ENCODE peak calls at places on chromosome 6, in seven cellular contexts. T is activated CD4-positive, alpha-beta T cell treated with anti-CD3 and anti-CD28 coated beads, Interleukin-2, amount 50 U/mL, for 24 hours; P is T-helper 17 cell; G is RPMI8226; S is A549; D is LoVo; C is GM23248. X is an unnamed sample.

GRCh38 chr6:135075018-135075417 is 20.4 kb upstream of the HBS1L start:
- DNase-seq in T (no peak), P (no peak), G (no peak), S (no peak), D (no peak), C (no peak), X (no peak)

GRCh38 chr6:11803596-11803981 is 25.0 kb upstream of the ADTRP start:
- DNase-seq in T (no peak), P (no peak), G (no peak), S (no peak), D (no peak), C (no peak), X (no peak)

GRCh38 chr6:47810885-47811284 is 29.1 kb downstream of the OPN5 start:
- DNase-seq in T (no peak), P (no peak), G (no peak), S (no peak), D (no peak), C (no peak), X (peak)

GRCh38 chr6:169041078-169041477 is 212.6 kb downstream of the THBS2 start:
- DNase-seq in T (no peak), P (no peak), G (no peak), S (no peak), D (no peak), C (no peak), X (no peak)

GRCh38 chr6:159606786-159607185 is 86.3 kb downstream of the SOD2 start:
- DNase-seq in T (no peak), P (no peak), G (no peak), S (no peak), D (no peak), C (peak), X (no peak)

GRCh38 chr6:25014806-25015560 is 79.2 kb upstream of the RIPOR2 start:
- DNase-seq in T (no peak), P (peak), G (no peak), S (no peak), D (no peak), C (peak), X (peak)

GRCh38 chr6:22003219-22003779 is 293.5 kb downstream of the PRL start:
- DNase-seq in T (no peak), P (no peak), G (no peak), S (no peak), D (no peak), C (peak), X (no peak)

GRCh38 chr6:159100789-159101182 is 56.0 kb upstream of the TAGAP start:
- DNase-seq in T (no peak), P (no peak), G (no peak), S (no peak), D (no peak), C (no peak), X (no peak)

GRCh38 chr6:79946773-79947190 is 571 bp downstream of the ELOVL4 start:
- DNase-seq in T (no peak), P (peak), G (peak), S (peak), D (no peak), C (peak), X (peak)

GRCh38 chr6:38133932-38134703 is 314.6 kb downstream of the ZFAND3 start:
- DNase-seq in T (no peak), P (no peak), G (no peak), S (no peak), D (no peak), C (no peak), X (no peak)

GRCh38 chr6:25428758-25429317 is 149.7 kb downstream of the CARMIL1 start:
- DNase-seq in T (no peak), P (no peak), G (no peak), S (no peak), D (no peak), C (no peak), X (no peak)

GRCh38 chr6:152277826-152278247 is 359.3 kb downstream of the SYNE1 start:
- DNase-seq in T (no peak), P (no peak), G (no peak), S (no peak), D (no peak), C (no peak), X (no peak)

GRCh38 chr6:131581523-131581922 is 8.5 kb downstream of the ARG1 start:
- DNase-seq in T (no peak), P (no peak), G (no peak), S (no peak), D (no peak), C (no peak), X (no peak)

GRCh38 chr6:136435096-136435495 is 115.1 kb downstream of the MAP7 start:
- DNase-seq in T (no peak), P (no peak), G (no peak), S (no peak), D (no peak), C (no peak), X (no peak)

GRCh38 chr6:123226398-123226797 is 230.4 kb downstream of the CLVS2 start:
- DNase-seq in T (no peak), P (no peak), G (no peak), S (no peak), D (no peak), C (no peak), X (no peak)

GRCh38 chr6:109788687-109789086 is 97.6 kb downstream of the FIG4 start:
- DNase-seq in T (no peak), P (no peak), G (no peak), S (no peak), D (no peak), C (peak), X (no peak)

GRCh38 chr6:162852810-162853577 is 125.2 kb downstream of the PACRG start:
- DNase-seq in T (no peak), P (no peak), G (no peak), S (no peak), D (no peak), C (no peak), X (no peak)

GRCh38 chr6:9266741-9267140 is 831.4 kb upstream of the SLC35B3 start:
- DNase-seq in T (no peak), P (no peak), G (no peak), S (no peak), D (no peak), C (no peak), X (no peak)

GRCh38 chr6:20939161-20939775 is 405.0 kb downstream of the CDKAL1 start:
- DNase-seq in T (no peak), P (no peak), G (no peak), S (no peak), D (no peak), C (no peak), X (no peak)

GRCh38 chr6:63571382-63571882 is 848 bp upstream of the LOC128125822 start:
- DNase-seq in T (no peak), P (no peak), G (no peak), S (no peak), D (no peak), C (no peak), X (no peak)

GRCh38 chr6:83974409-83975050 is 59.0 kb upstream of the MRAP2 start:
- DNase-seq in T (no peak), P (no peak), G (no peak), S (no peak), D (no peak), C (no peak), X (peak)

GRCh38 chr6:12126051-12126450 is 113.9 kb downstream of the HIVEP1 start:
- DNase-seq in T (no peak), P (no peak), G (no peak), S (no peak), D (no peak), C (no peak), X (no peak)

GRCh38 chr6:31659649-31660223 is 842 bp downstream of the C6orf47 start:
- DNase-seq in T (no peak), P (no peak), G (peak), S (no peak), D (no peak), C (peak), X (no peak)

GRCh38 chr6:45479834-45480696 is 102.3 kb upstream of the SUPT3H start:
- DNase-seq in T (no peak), P (no peak), G (peak), S (no peak), D (no peak), C (peak), X (no peak)

GRCh38 chr6:134525190-134525868 is 207.4 kb upstream of the SGK1 start:
- DNase-seq in T (no peak), P (no peak), G (no peak), S (no peak), D (no peak), C (no peak), X (no peak)